ENCODE peak calls at places on chromosome 16, in six cellular contexts. One of them, this sample, is unnamed.

GRCh38 chr16:26605872-26606271 is 460.9 kb upstream of the C16orf82 start:
- DNase-seq in Calu3: no peak
- DNase-seq in cardiac fibroblast: no peak
- DNase-seq in WTC11: no peak
- DNase-seq in CD14-positive monocyte: no peak
- DNase-seq in lung: no peak
- DNase-seq in this sample: no peak

GRCh38 chr16:82963653-82964052 is 336.9 kb downstream of the CDH13 start:
- DNase-seq in WTC11: no peak
- DNase-seq in Calu3: no peak
- DNase-seq in CD14-positive monocyte: no peak
- DNase-seq in cardiac fibroblast: no peak
- DNase-seq in lung: no peak
- DNase-seq in this sample: peak

GRCh38 chr16:86093801-86094750 is 195.1 kb downstream of the IRF8 start:
- DNase-seq in cardiac fibroblast: no peak
- DNase-seq in Calu3: no peak
- DNase-seq in WTC11: no peak
- DNase-seq in CD14-positive monocyte: no peak
- DNase-seq in lung: no peak
- DNase-seq in this sample: no peak

GRCh38 chr16:46830417-46830901 is 521 bp downstream of the C16orf87 start:
- DNase-seq in WTC11: peak
- DNase-seq in cardiac fibroblast: peak
- DNase-seq in Calu3: no peak
- DNase-seq in CD14-positive monocyte: no peak
- DNase-seq in lung: no peak
- DNase-seq in this sample: peak

GRCh38 chr16:16004314-16004749 is 54.9 kb downstream of the ABCC1 start:
- DNase-seq in WTC11: no peak
- DNase-seq in cardiac fibroblast: peak
- DNase-seq in CD14-positive monocyte: no peak
- DNase-seq in Calu3: no peak
- DNase-seq in lung: no peak
- DNase-seq in this sample: no peak

GRCh38 chr16:63324306-63324705 is 1288.1 kb upstream of the CDH8 start:
- DNase-seq in WTC11: no peak
- DNase-seq in cardiac fibroblast: no peak
- DNase-seq in CD14-positive monocyte: no peak
- DNase-seq in lung: no peak
- DNase-seq in Calu3: no peak
- DNase-seq in this sample: no peak

GRCh38 chr16:68948230-68948910 is 105.0 kb downstream of the TANGO6 start:
- DNase-seq in Calu3: no peak
- DNase-seq in WTC11: no peak
- DNase-seq in cardiac fibroblast: peak
- DNase-seq in CD14-positive monocyte: no peak
- DNase-seq in lung: no peak
- DNase-seq in this sample: no peak

GRCh38 chr16:23209606-23210005 is 27.1 kb downstream of the SCNN1G start:
- DNase-seq in cardiac fibroblast: no peak
- DNase-seq in WTC11: no peak
- DNase-seq in CD14-positive monocyte: no peak
- DNase-seq in Calu3: no peak
- DNase-seq in lung: no peak
- DNase-seq in this sample: no peak

GRCh38 chr16:84595052-84595481 is 22.8 kb downstream of the COTL1 start:
- DNase-seq in cardiac fibroblast: no peak
- DNase-seq in WTC11: no peak
- DNase-seq in Calu3: no peak
- DNase-seq in CD14-positive monocyte: no peak
- DNase-seq in lung: no peak
- DNase-seq in this sample: no peak

GRCh38 chr16:54932737-54933254 is 2.1 kb downstream of the IRX5 start:
- DNase-seq in Calu3: no peak
- DNase-seq in CD14-positive monocyte: no peak
- DNase-seq in lung: no peak
- DNase-seq in WTC11: peak
- DNase-seq in cardiac fibroblast: no peak
- DNase-seq in this sample: peak

GRCh38 chr16:4272114-4272954 is 489 bp downstream of the TFAP4 start:
- DNase-seq in Calu3: peak
- DNase-seq in WTC11: peak
- DNase-seq in cardiac fibroblast: peak
- DNase-seq in lung: peak
- DNase-seq in CD14-positive monocyte: no peak
- DNase-seq in this sample: peak

GRCh38 chr16:52379551-52379950 is 167.4 kb downstream of the TOX3 start:
- DNase-seq in CD14-positive monocyte: no peak
- DNase-seq in cardiac fibroblast: no peak
- DNase-seq in Calu3: no peak
- DNase-seq in WTC11: no peak
- DNase-seq in lung: no peak
- DNase-seq in this sample: no peak

GRCh38 chr16:75433732-75434413 is 570 bp upstream of the CFDP1 start:
- DNase-seq in CD14-positive monocyte: peak
- DNase-seq in WTC11: peak
- DNase-seq in lung: peak
- DNase-seq in Calu3: peak
- DNase-seq in cardiac fibroblast: peak
- DNase-seq in this sample: peak

GRCh38 chr16:75429621-75430403 is 3.5 kb downstream of the CFDP1 start:
- DNase-seq in cardiac fibroblast: no peak
- DNase-seq in WTC11: no peak
- DNase-seq in Calu3: no peak
- DNase-seq in lung: no peak
- DNase-seq in CD14-positive monocyte: no peak
- DNase-seq in this sample: no peak

DNA sequence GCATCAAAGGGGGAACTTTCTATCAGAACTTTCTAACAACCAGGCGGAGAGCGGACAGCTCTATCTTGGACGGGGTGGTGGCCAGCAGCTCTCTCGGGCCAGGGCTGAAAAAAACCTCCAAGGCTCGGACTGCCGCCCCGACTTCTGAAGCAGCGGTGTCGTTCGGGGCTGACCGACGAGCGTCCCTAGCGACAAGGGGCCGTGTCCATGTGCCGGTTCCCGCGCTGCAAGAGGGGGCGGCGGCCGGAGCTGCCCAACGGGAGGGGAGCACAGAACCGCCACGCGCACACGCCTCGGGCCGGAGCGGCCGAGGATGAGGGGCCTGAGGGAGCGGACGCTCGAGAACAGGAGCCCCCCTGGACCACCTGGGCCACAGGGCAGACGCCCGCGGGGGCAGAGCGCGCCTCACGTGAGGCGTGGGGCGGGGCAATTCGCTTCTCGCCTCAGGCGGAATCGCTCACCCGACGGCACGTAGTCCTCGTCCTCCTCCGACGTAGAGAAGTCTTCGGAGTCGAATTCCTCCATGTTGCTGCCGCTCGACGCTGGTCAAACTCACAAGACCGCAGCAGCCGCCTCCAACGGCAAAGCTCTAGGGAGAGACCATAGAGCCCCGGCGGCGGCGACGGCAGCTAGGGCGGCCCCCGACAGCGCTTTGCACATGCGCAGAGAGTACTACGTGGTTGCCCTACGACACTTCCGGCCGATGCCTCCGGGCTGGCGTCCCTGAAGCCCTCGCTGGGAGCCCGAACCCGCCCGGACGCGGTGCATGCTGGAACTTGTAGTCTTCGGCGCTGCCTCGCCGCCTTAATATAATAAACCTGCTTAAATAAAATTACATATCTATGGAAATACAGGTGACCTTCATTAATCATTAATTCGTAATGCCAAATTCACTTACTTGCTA is at the start of gene CFDP1:
- DNase-seq in lung: peak
- DNase-seq in CD14-positive monocyte: peak
- DNase-seq in cardiac fibroblast: peak
- DNase-seq in Calu3: peak
- DNase-seq in WTC11: peak
- DNase-seq in this sample: peak
- TF ChIP-seq CTCF in lung: no peak
- TF ChIP-seq CTCF in CD14-positive monocyte: no peak
- TF ChIP-seq CTCF in cardiac fibroblast: no peak
- TF ChIP-seq CTCF in Calu3: no peak
- TF ChIP-seq CTCF in WTC11: no peak
- TF ChIP-seq CTCF in this sample: no peak

GRCh38 chr16:48047273-48047672 is 108.5 kb downstream of the ABCC12 start:
- DNase-seq in cardiac fibroblast: no peak
- DNase-seq in Calu3: no peak
- DNase-seq in WTC11: no peak
- DNase-seq in lung: no peak
- DNase-seq in CD14-positive monocyte: no peak
- DNase-seq in this sample: no peak

GRCh38 chr16:48044117-48044516 is 111.7 kb downstream of the ABCC12 start:
- DNase-seq in CD14-positive monocyte: no peak
- DNase-seq in cardiac fibroblast: no peak
- DNase-seq in WTC11: no peak
- DNase-seq in lung: no peak
- DNase-seq in Calu3: no peak
- DNase-seq in this sample: no peak

GRCh38 chr16:48047755-48048154 is 108.0 kb downstream of the ABCC12 start:
- DNase-seq in lung: no peak
- DNase-seq in CD14-positive monocyte: no peak
- DNase-seq in Calu3: no peak
- DNase-seq in cardiac fibroblast: no peak
- DNase-seq in WTC11: no peak
- DNase-seq in this sample: no peak

GRCh38 chr16:48041861-48042435 is 113.8 kb downstream of the ABCC12 start:
- DNase-seq in lung: no peak
- DNase-seq in WTC11: peak
- DNase-seq in Calu3: peak
- DNase-seq in CD14-positive monocyte: no peak
- DNase-seq in cardiac fibroblast: no peak
- DNase-seq in this sample: no peak
- TF ChIP-seq CTCF in lung: no peak
- TF ChIP-seq CTCF in WTC11: peak
- TF ChIP-seq CTCF in Calu3: no peak
- TF ChIP-seq CTCF in CD14-positive monocyte: no peak
- TF ChIP-seq CTCF in cardiac fibroblast: peak
- TF ChIP-seq CTCF in this sample: no peak

DNA sequence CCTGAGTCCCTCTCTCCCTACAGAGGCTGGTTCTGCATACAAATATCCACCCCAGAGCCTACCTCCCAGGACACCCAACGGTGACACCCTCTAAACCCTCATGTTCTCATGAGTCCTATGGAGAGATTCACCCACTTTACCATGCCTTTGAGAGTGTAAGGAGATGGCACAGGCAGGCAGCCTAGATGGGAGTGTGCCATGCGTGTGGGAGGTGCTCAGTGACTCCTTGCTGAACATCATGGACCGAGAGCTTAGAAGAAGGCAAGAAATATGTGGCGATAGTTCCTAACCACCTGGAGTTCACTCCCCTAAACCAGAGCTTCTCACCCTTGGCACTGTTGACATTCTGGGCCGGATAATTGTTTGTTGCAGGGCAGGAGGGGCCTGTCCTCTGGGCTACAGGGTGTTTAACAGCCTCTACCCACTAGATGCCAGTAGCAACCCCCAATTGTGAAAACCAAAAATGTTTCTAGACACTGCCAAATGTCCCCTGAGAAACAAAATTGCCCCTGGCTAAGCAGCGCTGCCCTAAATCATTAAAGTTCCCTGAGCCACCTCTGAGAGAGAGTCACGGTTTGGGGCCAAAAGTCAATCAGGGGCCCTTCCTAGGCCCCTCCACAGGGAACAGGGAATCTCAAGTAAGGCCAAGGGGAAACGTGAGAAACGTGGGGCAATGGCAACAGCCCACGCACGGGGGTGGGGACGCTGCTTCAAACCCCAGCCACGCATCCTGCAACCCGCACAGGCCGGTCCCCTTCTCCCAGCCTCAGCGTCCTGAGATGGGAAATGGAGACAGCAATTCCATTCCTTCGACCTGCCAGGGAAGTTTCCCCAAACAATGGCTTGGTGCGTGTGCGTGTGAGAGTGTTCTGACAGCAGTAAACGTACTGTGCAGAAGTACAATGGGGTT is 66.8 kb downstream of the C16orf78 start:
- DNase-seq in cardiac fibroblast: no peak
- DNase-seq in Calu3: no peak
- DNase-seq in WTC11: no peak
- DNase-seq in CD14-positive monocyte: no peak
- DNase-seq in lung: no peak
- DNase-seq in this sample: peak
- TF ChIP-seq CTCF in cardiac fibroblast: no peak
- TF ChIP-seq CTCF in Calu3: no peak
- TF ChIP-seq CTCF in WTC11: no peak
- TF ChIP-seq CTCF in CD14-positive monocyte: no peak
- TF ChIP-seq CTCF in lung: peak
- TF ChIP-seq CTCF in this sample: no peak

GRCh38 chr16:30066882-30067583 is 1.5 kb downstream of the ALDOA start:
- DNase-seq in Calu3: no peak
- DNase-seq in cardiac fibroblast: no peak
- DNase-seq in WTC11: no peak
- DNase-seq in lung: no peak
- DNase-seq in CD14-positive monocyte: no peak
- DNase-seq in this sample: no peak

GRCh38 chr16:30063893-30064745 is 1.4 kb upstream of the ALDOA start:
- DNase-seq in lung: peak
- DNase-seq in WTC11: peak
- DNase-seq in cardiac fibroblast: peak
- DNase-seq in CD14-positive monocyte: peak
- DNase-seq in Calu3: peak
- DNase-seq in this sample: no peak

GRCh38 chr16:30065943-30066881 is 652 bp downstream of the ALDOA start:
- DNase-seq in lung: peak
- DNase-seq in Calu3: peak
- DNase-seq in WTC11: peak
- DNase-seq in cardiac fibroblast: peak
- DNase-seq in CD14-positive monocyte: peak
- DNase-seq in this sample: no peak

GRCh38 chr16:30064746-30065111 is 831 bp upstream of the ALDOA start:
- DNase-seq in WTC11: no peak
- DNase-seq in cardiac fibroblast: no peak
- DNase-seq in lung: no peak
- DNase-seq in CD14-positive monocyte: no peak
- DNase-seq in Calu3: no peak
- DNase-seq in this sample: no peak

DNA sequence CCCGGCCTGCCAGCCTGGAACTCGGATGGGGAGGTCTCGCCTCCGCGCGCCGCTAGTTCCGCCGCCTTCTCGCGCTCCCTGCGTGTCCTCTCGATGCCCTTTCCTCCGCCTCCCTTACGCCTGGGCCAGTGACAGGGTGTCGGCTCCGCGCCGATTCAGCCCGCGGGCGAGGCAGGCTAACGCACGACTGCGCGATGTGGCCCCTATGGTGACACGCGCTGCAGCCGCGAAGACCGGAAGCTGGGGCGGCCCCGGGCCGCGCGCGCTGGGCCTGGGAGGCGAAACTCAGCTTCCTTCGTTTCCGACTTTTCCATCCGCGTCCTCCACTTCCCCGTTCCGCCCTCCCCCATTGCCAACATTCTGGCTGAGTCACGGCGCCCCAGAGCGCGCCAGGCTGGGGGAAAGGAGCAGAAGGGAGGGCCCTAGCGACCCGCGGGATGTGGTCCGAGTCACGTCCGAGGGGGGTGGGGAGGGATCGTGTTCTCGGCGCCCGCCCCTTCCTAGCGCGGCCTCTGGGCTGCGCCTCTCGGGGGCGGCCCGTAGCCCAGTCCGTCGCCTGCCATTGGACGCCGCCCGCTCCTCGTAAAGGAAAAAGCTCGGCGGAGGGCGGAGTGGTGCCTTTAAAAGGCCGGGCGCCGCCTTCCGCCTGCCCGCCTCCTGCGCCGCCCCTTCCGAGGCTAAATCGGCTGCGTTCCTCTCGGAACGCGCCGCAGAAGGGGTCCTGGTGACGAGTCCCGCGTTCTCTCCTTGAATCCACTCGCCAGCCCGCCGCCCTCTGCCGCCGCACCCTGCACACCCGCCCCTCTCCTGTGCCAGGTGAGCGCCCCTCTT is at the start of gene ALDOA:
- DNase-seq in cardiac fibroblast: peak
- DNase-seq in CD14-positive monocyte: peak
- DNase-seq in Calu3: peak
- DNase-seq in WTC11: peak
- DNase-seq in lung: peak
- DNase-seq in this sample: peak
- TF ChIP-seq CTCF in cardiac fibroblast: no peak
- TF ChIP-seq CTCF in CD14-positive monocyte: no peak
- TF ChIP-seq CTCF in Calu3: no peak
- TF ChIP-seq CTCF in WTC11: no peak
- TF ChIP-seq CTCF in lung: no peak
- TF ChIP-seq CTCF in this sample: no peak